ENCODE peak calls at places on chromosomes 4 and X, in five cellular contexts. One of them, this sample, is unnamed.

GRCh38 chrX:38127961-38128360 is 92.7 kb downstream of the SRPX start:
- DNase-seq in fibroblast of lung: no peak
- DNase-seq in HCT116: no peak
- DNase-seq in hepatocyte: no peak
- DNase-seq in PC-3: no peak
- DNase-seq in this sample: no peak

GRCh38 chr4:146335763-146336412 is 121.5 kb downstream of the REELD1 start:
- DNase-seq in fibroblast of lung: no peak
- DNase-seq in HCT116: no peak
- DNase-seq in hepatocyte: no peak
- DNase-seq in PC-3: peak; percentile 69
- DNase-seq in this sample: peak; percentile 14

GRCh38 chr4:88219099-88219498 is 60.7 kb upstream of the ABCG2 start:
- DNase-seq in fibroblast of lung: peak; percentile 48
- DNase-seq in HCT116: peak; percentile 28
- DNase-seq in hepatocyte: peak; percentile 70
- DNase-seq in PC-3: peak; percentile 57
- DNase-seq in this sample: peak; percentile 76

GRCh38 chrX:11239230-11239629 is 54.0 kb upstream of the AMELX start:
- DNase-seq in fibroblast of lung: peak; percentile 69
- DNase-seq in HCT116: no peak
- DNase-seq in hepatocyte: peak; percentile 59
- DNase-seq in PC-3: peak; percentile 86
- DNase-seq in this sample: peak; percentile 79

GRCh38 chr4:77600521-77601451 is 4.8 kb upstream of the CXCL13 start:
- DNase-seq in fibroblast of lung: peak; percentile 20
- DNase-seq in HCT116: peak; percentile 37
- DNase-seq in hepatocyte: peak; percentile 62
- DNase-seq in PC-3: peak; percentile 58
- DNase-seq in this sample: peak; percentile 58

GRCh38 chr4:54940996-54941395 is 184.4 kb downstream of the KDR start:
- DNase-seq in fibroblast of lung: no peak
- DNase-seq in HCT116: no peak
- DNase-seq in hepatocyte: no peak
- DNase-seq in PC-3: no peak
- DNase-seq in this sample: no peak

GRCh38 chrX:132968282-132968681 is 9.9 kb upstream of the HS6ST2 start:
- DNase-seq in fibroblast of lung: no peak
- DNase-seq in HCT116: no peak
- DNase-seq in hepatocyte: no peak
- DNase-seq in PC-3: no peak
- DNase-seq in this sample: no peak

GRCh38 chr4:150515135-150515534 is 66.8 kb upstream of the MAB21L2 start:
- DNase-seq in fibroblast of lung: no peak
- DNase-seq in HCT116: no peak
- DNase-seq in hepatocyte: no peak
- DNase-seq in PC-3: peak; percentile 3
- DNase-seq in this sample: no peak

GRCh38 chrX:123881330-123881729 is 21.5 kb downstream of the XIAP start:
- DNase-seq in fibroblast of lung: no peak
- DNase-seq in HCT116: no peak
- DNase-seq in hepatocyte: no peak
- DNase-seq in PC-3: peak; percentile 52
- DNase-seq in this sample: no peak

GRCh38 chr4:185304944-185305690 is 90.6 kb downstream of the LRP2BP start:
- DNase-seq in fibroblast of lung: peak; percentile 39
- DNase-seq in HCT116: no peak
- DNase-seq in hepatocyte: peak; percentile 18
- DNase-seq in PC-3: peak; percentile 59
- DNase-seq in this sample: peak; percentile 25

GRCh38 chr4:24799544-24800272 is 4.3 kb downstream of the SOD3 start:
- DNase-seq in fibroblast of lung: peak; percentile 32
- DNase-seq in HCT116: no peak
- DNase-seq in hepatocyte: no peak
- DNase-seq in PC-3: no peak
- DNase-seq in this sample: peak; percentile 56
- TF ChIP-seq EZH2 in fibroblast of lung: no peak
- TF ChIP-seq EZH2 in HCT116: no peak
- TF ChIP-seq EZH2 in hepatocyte: no peak
- TF ChIP-seq EZH2 in PC-3: no peak
- TF ChIP-seq EZH2 in this sample: no peak

GRCh38 chr4:4289575-4289929 is 402 bp downstream of the LYAR start:
- DNase-seq in fibroblast of lung: no peak
- DNase-seq in HCT116: no peak
- DNase-seq in hepatocyte: no peak
- DNase-seq in PC-3: peak; percentile 9
- DNase-seq in this sample: peak; percentile 68
- H3K27ac ChIP-seq in fibroblast of lung: peak overlapping the region; percentile 77
- H3K27ac ChIP-seq in HCT116: peak overlapping the region; percentile 39
- H3K27ac ChIP-seq in hepatocyte: no peak overlapping the region
- H3K27ac ChIP-seq in PC-3: peak overlapping the region; percentile 17
- H3K27ac ChIP-seq in this sample: peak overlapping the region; percentile 48

GRCh38 chr4:163590609-163591264 is 96.2 kb downstream of the TMA16 start:
- DNase-seq in fibroblast of lung: peak; percentile 7
- DNase-seq in HCT116: no peak
- DNase-seq in hepatocyte: no peak
- DNase-seq in PC-3: peak; percentile 63
- DNase-seq in this sample: no peak

GRCh38 chr4:163592207-163592606 is 97.7 kb downstream of the TMA16 start:
- DNase-seq in fibroblast of lung: no peak
- DNase-seq in HCT116: no peak
- DNase-seq in hepatocyte: no peak
- DNase-seq in PC-3: no peak
- DNase-seq in this sample: no peak

GRCh38 chr4:163590103-163590502 is 95.6 kb downstream of the TMA16 start:
- DNase-seq in fibroblast of lung: no peak
- DNase-seq in HCT116: no peak
- DNase-seq in hepatocyte: no peak
- DNase-seq in PC-3: no peak
- DNase-seq in this sample: no peak

GRCh38 chr4:163587867-163588266 is 93.4 kb downstream of the TMA16 start:
- DNase-seq in fibroblast of lung: peak; percentile 6
- DNase-seq in HCT116: no peak
- DNase-seq in hepatocyte: no peak
- DNase-seq in PC-3: peak; percentile 18
- DNase-seq in this sample: no peak

DNA sequence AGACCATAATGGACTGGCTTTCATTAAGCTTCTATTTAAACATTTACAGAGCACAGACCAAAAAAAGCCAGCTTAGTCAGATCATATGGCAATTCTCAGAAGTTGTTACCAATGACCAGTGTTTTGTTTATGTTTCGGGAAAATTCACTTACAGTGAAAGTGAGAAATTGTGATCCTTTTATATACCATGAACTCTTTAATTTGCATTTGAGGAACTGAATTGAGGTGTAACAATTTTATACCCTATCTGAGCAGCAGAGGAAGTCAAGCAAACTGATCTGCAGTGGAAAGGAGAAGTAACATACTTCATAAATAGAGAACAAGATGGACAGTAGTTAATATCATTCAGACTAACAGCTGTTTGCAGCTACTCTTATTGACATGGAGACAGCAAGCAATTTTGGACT is 97.1 kb downstream of the TMA16 start:
- DNase-seq in fibroblast of lung: no peak
- DNase-seq in HCT116: no peak
- DNase-seq in hepatocyte: no peak
- DNase-seq in PC-3: no peak
- DNase-seq in this sample: no peak
- H3K4me1 ChIP-seq in fibroblast of lung: no peaks in the 10 kb centered on the region
- H3K4me1 ChIP-seq in HCT116: no peaks in the 10 kb centered on the region
- H3K4me1 ChIP-seq in hepatocyte: peaks cover 4% of the 10 kb centered on the region
- H3K4me1 ChIP-seq in PC-3: peaks cover 12% of the 10 kb centered on the region
- H3K4me1 ChIP-seq in this sample: no peaks in the 10 kb centered on the region

GRCh38 chr4:13547563-13548041 is 3.3 kb upstream of the NKX3-2 start:
- DNase-seq in fibroblast of lung: no peak
- DNase-seq in HCT116: no peak
- DNase-seq in hepatocyte: peak; percentile 41
- DNase-seq in PC-3: no peak
- DNase-seq in this sample: no peak
- TF ChIP-seq EZH2 in fibroblast of lung: peak; percentile 45
- TF ChIP-seq EZH2 in HCT116: no peak
- TF ChIP-seq EZH2 in hepatocyte: peak; percentile 68
- TF ChIP-seq EZH2 in PC-3: no peak
- TF ChIP-seq EZH2 in this sample: no peak